ENCODE peak calls at places on chromosomes 11 and 22, in five cellular contexts. G, J, N, H and S are unnamed samples.

GRCh38 chr22:21947040-21948014 is 5.3 kb downstream of the PPM1F start:
- DNase-seq in G (no peak), J (peak; percentile 66), N (no peak), H (peak; percentile 72), S (peak; percentile 67)

GRCh38 chr11:71179877-71180276 is 72.5 kb downstream of the SHANK2 start:
- DNase-seq in G (no peak), J (no peak), N (no peak), H (peak; percentile 20), S (no peak)

GRCh38 chr22:37601540-37602442 is 6.8 kb upstream of the GGA1 start:
- DNase-seq in G (no peak), J (peak; percentile 89), N (no peak), H (peak; percentile 47), S (no peak)

GRCh38 chr11:107337917-107338316 is 119.7 kb downstream of the CWF19L2 start:
- DNase-seq in G (no peak), J (no peak), N (no peak), H (no peak), S (no peak)

GRCh38 chr11:128548655-128549255 is 38.6 kb downstream of the ETS1 start:
- DNase-seq in G (no peak), J (peak; percentile 44), N (no peak), H (no peak), S (peak; percentile 72)

GRCh38 chr11:2699531-2700414 is at the start of gene KCNQ1OT1:
- DNase-seq in G (peak; percentile 68), J (peak; percentile 88), N (peak; percentile 94), H (peak; percentile 75), S (peak; percentile 92)

GRCh38 chr11:9060700-9061111 is 30.7 kb downstream of the SCUBE2 start:
- DNase-seq in G (no peak), J (peak; percentile 17), N (no peak), H (no peak), S (no peak)

GRCh38 chr22:21937041-21937820 is 15.4 kb downstream of the PPM1F start:
- DNase-seq in G (no peak), J (no peak), N (peak; percentile 60), H (peak; percentile 37), S (no peak)

GRCh38 chr11:75867778-75868374 is 52.9 kb downstream of the UVRAG start:
- DNase-seq in G (peak; percentile 37), J (peak; percentile 80), N (no peak), H (peak; percentile 23), S (no peak)

GRCh38 chr22:31087744-31088215 is 6.7 kb downstream of the SMTN start:
- DNase-seq in G (no peak), J (no peak), N (no peak), H (no peak), S (peak; percentile 83)

GRCh38 chr11:74678591-74679512 is 52.4 kb downstream of the CHRDL2 start:
- DNase-seq in G (no peak), J (no peak), N (no peak), H (no peak), S (peak; percentile 45)

GRCh38 chr11:122765487-122766131 is 72.7 kb upstream of the CRTAM start:
- DNase-seq in G (no peak), J (no peak), N (no peak), H (peak; percentile 61), S (no peak)

GRCh38 chr11:84089072-84090057 is 803.2 kb upstream of the CCDC90B start:
- DNase-seq in G (no peak), J (peak; percentile 31), N (no peak), H (no peak), S (no peak)

GRCh38 chr22:24067587-24068376 is 56.7 kb downstream of the CABIN1 start:
- DNase-seq in G (no peak), J (no peak), N (no peak), H (no peak), S (no peak)

GRCh38 chr11:12901874-12902481 is 107.1 kb upstream of the RASSF10 start:
- DNase-seq in G (no peak), J (no peak), N (no peak), H (no peak), S (no peak)

GRCh38 chr22:36194971-36195370 is 6.6 kb downstream of the APOL4 start:
- DNase-seq in G (peak; percentile 8), J (peak; percentile 75), N (peak; percentile 55), H (peak; percentile 25), S (peak; percentile 77)

GRCh38 chr11:22539851-22540376 is 85.7 kb downstream of the FANCF start:
- DNase-seq in G (no peak), J (peak; percentile 20), N (no peak), H (peak; percentile 45), S (no peak)

GRCh38 chr11:134512061-134512460 is 100.0 kb upstream of the B3GAT1 start:
- DNase-seq in G (no peak), J (no peak), N (no peak), H (no peak), S (peak; percentile 25)

GRCh38 chr11:10902301-10902700 is 44.4 kb upstream of the ZBED5 start:
- DNase-seq in G (no peak), J (no peak), N (no peak), H (no peak), S (no peak)

GRCh38 chr11:57476883-57477506 is 16.7 kb downstream of the RTN4RL2 start:
- DNase-seq in G (no peak), J (peak; percentile 39), N (no peak), H (no peak), S (no peak)

GRCh38 chr11:19311306-19312030 is 70.7 kb upstream of the E2F8 start:
- DNase-seq in G (peak; percentile 5), J (peak; percentile 67), N (peak; percentile 73), H (peak; percentile 29), S (peak; percentile 87)

GRCh38 chr22:40055143-40055926 is 60.6 kb downstream of the FAM83F start:
- DNase-seq in G (no peak), J (no peak), N (no peak), H (peak; percentile 53), S (no peak)

GRCh38 chr22:27962268-27963191 is 43.5 kb upstream of the PITPNB start:
- DNase-seq in G (no peak), J (no peak), N (no peak), H (no peak), S (no peak)

GRCh38 chr11:23406131-23406819 is 546.0 kb upstream of the CCDC179 start:
- DNase-seq in G (no peak), J (no peak), N (no peak), H (no peak), S (peak; percentile 45)

GRCh38 chr11:57487021-57487778 is 26.9 kb downstream of the RTN4RL2 start:
- DNase-seq in G (no peak), J (no peak), N (no peak), H (no peak), S (no peak)

GRCh38 chr11:1224109-1224485 is 1.2 kb downstream of the MUC5B start:
- DNase-seq in G (no peak), J (no peak), N (no peak), H (no peak), S (peak; percentile 42)

GRCh38 chr11:65634440-65634839 is 3.5 kb upstream of the SIPA1 start:
- DNase-seq in G (no peak), J (no peak), N (no peak), H (no peak), S (no peak)

GRCh38 chr11:1761857-1762536 is 1.7 kb downstream of the CTSD start:
- DNase-seq in G (no peak), J (no peak), N (no peak), H (no peak), S (no peak)